ENCODE peak calls at places on chromosomes 4 and X, in seven cellular contexts. J is HFF-Myc, R is left ventricle myocardium inferior, M is lower leg skin, W is tibial artery, N is heart right ventricle, B is H9. A is an unnamed sample.

GRCh38 chr4:14961292-14961691 is 41.0 kb upstream of the CPEB2 start:
- DNase-seq in M (no peak), N (no peak), B (no peak), J (no peak), R (no peak), W (no peak), A (no peak)

GRCh38 chr4:120555058-120555457 is 367.5 kb downstream of the PRDM5 start:
- DNase-seq in J (no peak), B (no peak), W (no peak), R (no peak), N (peak), M (no peak), A (no peak)

GRCh38 chrX:152817082-152817744 is 13.3 kb downstream of the CETN2 start:
- DNase-seq in W (no peak), M (no peak), N (no peak), R (no peak), J (no peak), B (no peak), A (peak)

GRCh38 chr4:73798842-73799241 is 37.6 kb upstream of the CXCL6 start:
- DNase-seq in B (no peak), R (no peak), N (no peak), M (no peak), J (no peak), W (no peak), A (no peak)

GRCh38 chr4:3712112-3712805 is 53.9 kb upstream of the ADRA2C start:
- DNase-seq in J (no peak), W (peak), B (no peak), N (no peak), R (peak), M (no peak), A (no peak)

GRCh38 chrX:142233400-142233799 is 28.3 kb upstream of the MAGEC2 start:
- DNase-seq in J (no peak), N (no peak), M (no peak), W (no peak), R (no peak), B (no peak), A (no peak)

GRCh38 chr4:173208420-173208819 is 39.8 kb downstream of the GALNT7 start:
- DNase-seq in M (no peak), R (no peak), N (no peak), W (no peak), B (no peak), J (no peak), A (no peak)

GRCh38 chr4:107071108-107071507 is 35.0 kb upstream of the DKK2 start:
- DNase-seq in J (no peak), R (no peak), N (no peak), W (no peak), B (no peak), M (no peak), A (no peak)

GRCh38 chr4:175998782-175999181 is 66.9 kb upstream of the WDR17 start:
- DNase-seq in W (no peak), J (no peak), N (no peak), M (no peak), R (no peak), B (peak), A (no peak)

GRCh38 chrX:72479324-72480274 is 93.0 kb downstream of the HDAC8 start:
- DNase-seq in W (no peak), R (no peak), M (no peak), J (no peak), B (no peak), N (no peak), A (no peak)

GRCh38 chr4:88866862-88867550 is 169.4 kb upstream of the NAP1L5 start:
- DNase-seq in B (no peak), M (no peak), W (no peak), J (no peak), N (no peak), R (no peak), A (peak)

GRCh38 chr4:103936653-103937145 is 216.9 kb upstream of the TACR3 start:
- DNase-seq in B (no peak), M (no peak), R (no peak), W (no peak), J (no peak), N (no peak), A (no peak)

GRCh38 chrX:11445540-11445939 is 152.3 kb downstream of the AMELX start:
- DNase-seq in J (no peak), W (no peak), B (no peak), N (no peak), R (no peak), M (no peak), A (no peak)

GRCh38 chr4:139633661-139634060 is 32.0 kb upstream of the MGST2 start:
- DNase-seq in R (peak), M (no peak), J (no peak), N (peak), B (peak), W (no peak), A (no peak)

GRCh38 chrX:85024562-85024961 is 20.9 kb downstream of the APOOL start:
- DNase-seq in M (no peak), B (no peak), R (no peak), N (no peak), J (no peak), W (no peak), A (no peak)

GRCh38 chr4:100581337-100581736 is 63.5 kb upstream of the EMCN start:
- DNase-seq in B (no peak), M (peak), N (no peak), J (peak), W (no peak), R (no peak), A (peak)

GRCh38 chrX:21166302-21166982 is 207.8 kb upstream of the CNKSR2 start:
- DNase-seq in R (no peak), M (no peak), J (no peak), N (no peak), B (no peak), W (no peak), A (no peak)

GRCh38 chr4:124203613-124204284 is 508.8 kb downstream of the ANKRD50 start:
- DNase-seq in B (no peak), M (no peak), J (no peak), N (no peak), W (no peak), R (no peak), A (no peak)

GRCh38 chr4:137474711-137475301 is 57.5 kb downstream of the PCDH18 start:
- DNase-seq in M (no peak), N (no peak), B (no peak), R (no peak), J (peak), W (no peak), A (no peak)

GRCh38 chrX:24144528-24144927 is 5.0 kb upstream of the ZFX start:
- DNase-seq in N (no peak), M (no peak), J (no peak), B (no peak), R (no peak), W (no peak), A (no peak)
- TF ChIP-seq CTCF in N (no peak), M (no peak), J (no peak), B (no peak), R (no peak), W (no peak), A (no peak)

DNA sequence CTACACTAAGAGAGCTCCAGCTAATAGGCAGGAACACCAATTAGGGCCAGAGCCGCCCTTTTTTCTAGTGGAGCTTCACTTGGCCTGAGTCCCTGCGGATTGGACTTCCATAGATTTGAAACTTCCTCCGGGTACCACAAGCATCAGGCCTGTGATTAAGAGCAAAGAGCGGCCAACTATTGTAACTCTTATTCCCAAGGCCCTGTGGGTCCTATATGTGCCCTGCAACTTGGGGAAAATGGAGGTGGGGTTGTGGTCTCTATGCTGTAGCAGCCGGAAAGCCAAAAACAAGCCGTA is at the start of gene NCBP2L:
- DNase-seq in R (no peak), J (no peak), W (no peak), M (no peak), N (no peak), B (no peak), A (no peak)
- TF ChIP-seq CTCF in R (no peak), J (no peak), W (no peak), M (no peak), N (no peak), B (no peak), A (no peak)

GRCh38 chr4:24736066-24736465 is 59.3 kb upstream of the SOD3 start:
- DNase-seq in R (no peak), M (no peak), N (no peak), W (no peak), J (no peak), B (peak), A (no peak)
- TF ChIP-seq CTCF in R (peak), M (no peak), N (no peak), W (no peak), J (peak), B (peak), A (no peak)

GRCh38 chrX:45479835-45480422 is 279.3 kb upstream of the DIPK2B start:
- DNase-seq in B (no peak), W (no peak), R (no peak), M (no peak), J (peak), N (no peak), A (peak)

DNA sequence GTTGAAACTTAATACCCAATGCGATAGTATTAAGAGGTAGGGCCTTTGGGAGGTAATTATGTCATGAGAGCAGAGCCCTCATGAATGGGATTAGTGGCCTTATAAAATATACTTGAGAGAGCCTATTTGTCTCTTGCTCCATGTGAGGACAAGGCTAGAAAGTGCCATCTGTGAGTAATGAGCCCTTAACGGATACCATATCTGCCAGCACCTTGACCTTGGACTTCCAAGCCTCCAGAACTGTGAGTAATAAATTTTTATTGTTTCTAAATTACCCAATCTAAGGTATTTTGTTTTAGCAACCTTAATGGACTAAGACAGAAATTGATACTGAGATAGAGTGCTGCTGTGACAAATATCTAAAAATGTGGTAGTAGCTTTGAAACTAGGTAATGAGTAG is 285.0 kb upstream of the DIPK2B start:
- DNase-seq in W (no peak), N (no peak), M (no peak), B (no peak), J (peak), R (no peak), A (no peak)
- TF ChIP-seq CTCF in W (no peak), N (no peak), M (no peak), B (no peak), J (no peak), R (no peak), A (no peak)

GRCh38 chr4:159444668-159445067 is 341.8 kb downstream of the RAPGEF2 start:
- DNase-seq in B (no peak), J (no peak), R (no peak), W (no peak), M (no peak), N (no peak), A (no peak)
- TF ChIP-seq CTCF in B (peak), J (no peak), R (no peak), W (no peak), M (no peak), N (no peak), A (no peak)

GRCh38 chr4:86033171-86033570 is 326.7 kb downstream of the MAPK10 start:
- DNase-seq in W (peak), J (no peak), B (no peak), N (peak), M (peak), R (peak), A (no peak)
- TF ChIP-seq CTCF in W (no peak), J (no peak), B (no peak), N (no peak), M (no peak), R (no peak), A (no peak)

DNA sequence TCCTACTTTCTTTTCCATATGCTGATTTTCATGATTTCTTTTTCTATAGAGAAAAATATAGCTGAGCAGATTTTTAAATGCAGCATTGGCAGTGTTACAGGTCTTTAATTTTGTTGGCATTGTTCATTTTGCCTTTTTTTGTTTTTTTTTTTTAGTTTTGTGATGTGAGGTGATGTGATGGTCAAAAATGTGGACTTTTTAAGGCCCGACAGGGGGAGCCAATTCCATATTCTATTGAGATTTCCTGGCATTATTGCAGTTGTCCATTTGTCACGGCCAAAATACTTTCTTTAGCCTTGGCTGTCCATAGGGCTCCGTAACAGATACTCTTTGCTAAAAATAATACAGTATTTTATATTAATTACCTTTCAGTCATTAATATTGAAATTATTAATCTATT is 47.8 kb downstream of the SLIT2 start:
- DNase-seq in N (no peak), W (no peak), B (no peak), R (no peak), M (no peak), J (no peak), A (no peak)
- TF ChIP-seq CTCF in N (no peak), W (peak), B (peak), R (peak), M (no peak), J (no peak), A (no peak)

DNA sequence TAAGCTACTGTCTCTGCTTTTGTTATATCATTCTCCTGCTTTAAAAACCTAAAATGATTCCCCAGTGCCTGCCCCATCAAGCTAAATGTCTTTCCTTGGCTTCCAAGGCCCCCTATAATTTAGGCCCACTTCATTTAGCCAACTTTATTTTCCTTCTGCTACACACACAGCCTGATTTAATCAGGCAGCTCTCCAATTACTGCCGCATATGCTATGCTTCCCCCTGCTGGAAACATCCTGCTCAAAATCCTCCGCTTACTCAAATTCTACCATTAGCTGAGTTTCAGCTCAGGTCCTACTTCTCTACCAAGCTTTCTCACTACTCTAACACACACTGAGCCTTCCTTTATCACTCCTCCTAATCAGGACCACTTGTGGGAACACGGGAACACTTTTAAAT is 17.0 kb downstream of the LAMP2 start:
- DNase-seq in R (no peak), B (peak), N (no peak), W (no peak), J (no peak), M (no peak), A (peak)
- TF ChIP-seq CTCF in R (peak), B (peak), N (no peak), W (no peak), J (peak), M (no peak), A (no peak)

GRCh38 chrX:17359500-17359899 is 15.5 kb upstream of the NHS start:
- DNase-seq in M (no peak), N (no peak), J (no peak), B (no peak), R (no peak), W (no peak), A (no peak)

GRCh38 chrX:17355976-17356375 is 19.0 kb upstream of the NHS start:
- DNase-seq in W (no peak), N (no peak), R (no peak), J (no peak), M (no peak), B (peak), A (no peak)

DNA sequence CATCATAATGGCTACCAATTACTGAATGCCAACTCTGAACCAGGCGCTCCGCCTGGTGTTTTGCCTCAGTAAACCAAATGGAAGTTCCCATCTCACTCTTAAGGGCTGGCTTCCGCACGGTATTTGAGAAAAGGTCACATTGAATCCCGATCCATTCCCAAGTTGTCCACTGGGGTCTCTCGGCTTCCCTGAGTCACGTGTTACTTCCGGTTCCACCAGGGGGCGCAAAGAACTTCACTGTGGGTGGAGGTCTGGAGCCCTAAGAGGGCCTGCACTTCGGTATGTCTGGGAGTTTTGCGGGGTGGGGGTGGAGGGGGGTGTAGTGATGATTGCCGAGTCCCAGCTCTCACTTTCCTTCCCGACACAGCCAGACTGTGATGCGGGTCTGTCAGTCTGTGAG is 13.4 kb upstream of the NHS start:
- DNase-seq in N (no peak), B (peak), R (no peak), M (no peak), W (no peak), J (no peak), A (no peak)
- TF ChIP-seq CTCF in N (no peak), B (peak), R (no peak), M (no peak), W (no peak), J (peak), A (no peak)

A was measured in RWPE1.